ENCODE peak calls at places on chromosomes 4 and X, in four cellular contexts. V is Panc1, J is cardiac muscle cell, B is choroid plexus epithelial cell. E is an unnamed sample.

GRCh38 chr4:164768516-164768915 is 14.6 kb downstream of the SMIM31 start:
- DNase-seq in J (peak), B (peak), V (no peak), E (no peak)

GRCh38 chrX:18674417-18674787 is 2.5 kb upstream of the RS1 start:
- DNase-seq in V (no peak), J (no peak), B (no peak), E (peak)

GRCh38 chr4:180052629-180053028 is 2190.6 kb upstream of the TENM3 start:
- DNase-seq in J (no peak), B (no peak), V (no peak), E (no peak)

GRCh38 chr4:95377511-95377910 is 171.3 kb downstream of the UNC5C start:
- DNase-seq in J (no peak), B (no peak), V (no peak), E (no peak)

GRCh38 chr4:147096667-147097604 is 151.3 kb upstream of the TTC29 start:
- DNase-seq in V (no peak), B (peak), J (peak), E (no peak)

GRCh38 chrX:52424658-52425057 is 55.8 kb downstream of the XAGE2 start:
- DNase-seq in B (peak), J (no peak), V (no peak), E (no peak)

GRCh38 chr4:18689308-18689915 is 667.9 kb upstream of the LCORL start:
- DNase-seq in B (peak), V (peak), J (peak), E (peak)

GRCh38 chr4:25993564-25994185 is 79.7 kb downstream of the SMIM20 start:
- DNase-seq in B (peak), V (no peak), J (peak), E (no peak)

GRCh38 chrX:96774116-96774515 is 89.5 kb downstream of the DIAPH2 start:
- DNase-seq in J (no peak), B (no peak), V (no peak), E (no peak)

GRCh38 chr4:79652232-79652631 is 244.2 kb upstream of the GK2 start:
- DNase-seq in J (peak), V (no peak), B (peak), E (peak)

GRCh38 chr4:5589495-5589894 is 118.9 kb downstream of the EVC2 start:
- DNase-seq in V (no peak), B (no peak), J (no peak), E (no peak)

GRCh38 chrX:24858004-24858746 is 157.6 kb downstream of the ARX start:
- DNase-seq in J (peak), V (no peak), B (peak), E (no peak)

GRCh38 chr4:83216856-83217683 is 67.5 kb downstream of the COQ2 start:
- DNase-seq in B (no peak), V (no peak), J (no peak), E (no peak)
- H3K4me3 ChIP-seq in B (no peak), V (no peak), J (no peak), E (no peak)

DNA sequence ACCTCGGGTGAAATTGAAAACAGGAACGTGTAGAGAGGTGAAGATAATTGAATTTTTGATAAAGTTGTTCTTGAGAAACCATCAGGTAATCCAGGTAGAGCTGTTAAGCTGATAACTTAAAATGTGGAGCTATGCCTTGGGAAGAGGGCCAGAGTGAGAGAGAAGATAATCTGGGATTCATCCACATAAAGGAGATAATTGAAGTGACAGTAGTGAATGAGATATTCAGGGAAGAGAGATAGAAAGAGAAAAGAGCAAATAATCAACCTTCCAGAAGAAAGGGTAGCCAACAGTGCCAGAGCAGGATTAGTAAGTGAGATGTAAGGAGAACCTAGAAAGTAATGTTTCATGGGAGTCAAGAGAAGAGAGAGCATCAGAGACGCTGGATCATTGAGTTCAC is 297.6 kb downstream of the PACRGL start:
- DNase-seq in B (no peak), V (no peak), J (no peak), E (no peak)
- TF ChIP-seq CTCF in B (no peak), V (no peak), J (no peak), E (no peak)

GRCh38 chrX:103584606-103585005 is 709 bp upstream of the TCEAL4 start:
- DNase-seq in B (peak), J (peak), V (no peak), E (no peak)
- H3K4me3 ChIP-seq in B (peak), J (no peak), V (peak), E (no peak)

GRCh38 chr4:159607824-159608223 is 504.9 kb downstream of the RAPGEF2 start:
- DNase-seq in V (no peak), J (peak), B (no peak), E (no peak)

GRCh38 chr4:159606835-159607234 is 504.0 kb downstream of the RAPGEF2 start:
- DNase-seq in J (peak), V (no peak), B (peak), E (no peak)

DNA sequence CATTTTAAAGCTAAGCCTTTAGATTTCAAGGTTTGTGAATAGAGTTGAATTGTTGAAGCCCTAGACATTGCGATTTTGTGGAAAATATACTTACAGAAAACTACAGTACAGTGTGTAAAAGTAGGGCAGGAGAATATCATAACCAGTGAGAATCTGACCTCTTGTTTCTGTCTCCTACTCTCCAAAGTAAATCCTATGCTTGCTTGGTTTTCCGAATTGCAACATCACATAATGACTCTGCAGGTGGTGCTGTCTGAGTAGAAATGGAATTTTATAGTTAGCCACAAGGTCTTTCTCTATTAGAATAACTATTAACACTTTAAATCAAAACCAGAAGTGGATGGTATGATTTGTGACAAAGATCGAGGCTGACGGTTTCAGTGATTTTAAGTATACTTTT is 505.6 kb downstream of the RAPGEF2 start:
- DNase-seq in J (peak), B (peak), V (no peak), E (no peak)
- TF ChIP-seq CTCF in J (peak), B (peak), V (no peak), E (no peak)

GRCh38 chr4:47061435-47061834 is 30.1 kb downstream of the GABRB1 start:
- DNase-seq in V (no peak), B (peak), J (no peak), E (no peak)
- H3K4me3 ChIP-seq in V (no peak), B (no peak), J (no peak), E (no peak)

GRCh38 chr4:85557016-85557901 is 82.3 kb downstream of the ARHGAP24 start:
- DNase-seq in V (no peak), B (no peak), J (no peak), E (no peak)

GRCh38 chr4:85555210-85555609 is 80.3 kb downstream of the ARHGAP24 start:
- DNase-seq in B (peak), J (no peak), V (no peak), E (no peak)

GRCh38 chr4:85556293-85556692 is 81.3 kb downstream of the ARHGAP24 start:
- DNase-seq in V (no peak), B (no peak), J (no peak), E (no peak)
- TF ChIP-seq CTCF in V (no peak), B (no peak), J (no peak), E (no peak)

DNA sequence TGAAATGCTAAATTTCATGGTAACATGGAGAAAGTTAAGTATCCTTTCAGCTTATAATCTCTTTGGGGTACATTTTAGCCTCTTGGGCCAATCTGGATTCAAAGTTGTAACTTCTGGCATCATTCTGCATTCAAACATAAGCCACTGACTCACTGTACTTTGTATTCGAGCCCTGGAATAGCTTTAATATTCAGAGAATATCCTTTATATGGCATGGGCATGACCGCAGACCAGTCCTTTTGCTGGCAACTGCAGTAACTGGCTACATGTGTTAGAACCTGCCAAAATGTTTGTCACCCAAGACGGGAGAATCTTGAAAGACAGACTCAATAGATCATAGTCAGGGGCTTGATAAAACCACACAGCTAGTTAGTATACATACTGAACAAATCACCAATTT is 3.3 kb downstream of the GASK1B start:
- DNase-seq in B (no peak), J (peak), V (no peak), E (no peak)
- H3K4me3 ChIP-seq in B (peak), J (no peak), V (no peak), E (peak)

GRCh38 chr4:71537551-71538065 is 198.8 kb downstream of the SLC4A4 start:
- DNase-seq in B (no peak), J (peak), V (no peak), E (no peak)

GRCh38 chr4:71538528-71538927 is 199.7 kb downstream of the SLC4A4 start:
- DNase-seq in B (no peak), V (no peak), J (no peak), E (no peak)

GRCh38 chr4:71541541-71541940 is 202.7 kb downstream of the SLC4A4 start:
- DNase-seq in B (no peak), J (no peak), V (no peak), E (no peak)

GRCh38 chr4:71545168-71545567 is 206.3 kb downstream of the SLC4A4 start:
- DNase-seq in B (peak), V (no peak), J (no peak), E (no peak)

DNA sequence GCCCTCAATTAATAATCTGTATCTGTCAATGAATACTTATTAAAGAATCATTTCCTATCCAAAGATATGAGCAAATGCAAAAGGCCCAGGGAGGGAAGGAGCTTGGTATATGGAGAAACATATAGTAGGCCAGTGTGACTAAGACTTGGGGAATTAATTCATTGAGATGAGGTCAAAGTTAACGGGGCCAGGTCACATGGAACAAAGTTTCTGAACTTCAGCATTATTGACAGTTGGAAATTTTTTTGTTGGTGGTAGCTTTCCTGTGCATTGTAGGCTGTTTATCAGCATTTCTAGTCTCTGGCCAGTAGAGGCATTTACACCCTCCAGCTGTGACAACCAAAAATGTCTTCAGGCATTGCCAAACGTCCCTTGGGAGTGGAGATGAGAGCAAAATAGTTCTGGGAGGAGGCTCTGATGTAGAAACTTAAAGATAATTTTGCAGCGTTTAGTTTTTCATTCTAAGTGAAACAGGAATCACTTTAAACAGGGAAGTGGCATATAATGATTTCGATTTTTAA is 202.0 kb downstream of the SLC4A4 start:
- DNase-seq in J (peak), V (no peak), B (no peak), E (no peak)
- TF ChIP-seq CTCF in J (peak), V (no peak), B (no peak), E (no peak)

DNA sequence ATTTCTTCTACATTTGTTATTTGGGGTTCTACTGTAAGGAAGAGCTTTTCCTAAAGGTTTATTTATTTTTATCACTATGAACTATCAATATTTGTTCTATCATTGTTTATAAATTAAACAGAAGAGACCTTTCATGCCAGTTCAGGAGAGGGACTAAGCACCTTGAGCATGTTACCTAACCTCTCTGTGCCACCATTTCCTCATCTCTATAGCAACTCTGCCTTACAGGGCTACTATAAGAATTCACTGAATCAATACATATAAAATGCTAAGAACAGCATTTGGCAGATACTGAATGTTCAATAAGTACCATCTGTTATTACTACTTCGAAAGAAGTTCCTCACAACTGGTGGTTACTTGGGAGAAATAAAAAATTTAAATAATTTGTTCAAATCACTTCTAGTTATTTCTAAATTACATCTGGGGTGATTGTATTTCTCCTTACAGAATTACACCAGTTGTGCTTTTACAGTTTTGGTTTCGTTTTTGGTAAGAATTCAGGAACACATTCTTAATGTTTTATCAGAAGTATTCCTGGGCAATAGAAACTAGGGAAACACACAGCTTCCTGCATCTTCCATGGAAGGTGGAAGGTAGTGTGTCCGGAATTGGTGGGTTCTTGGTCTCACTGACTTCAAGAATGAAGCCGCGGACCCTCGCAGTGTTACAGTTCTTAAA is 32.9 kb downstream of the EREG start:
- DNase-seq in J (peak), B (no peak), V (no peak), E (no peak)
- H3K4me3 ChIP-seq in J (no peak), B (no peak), V (no peak), E (no peak)